ENCODE peak calls at places on chromosomes 3 and 15, in five cellular contexts. One of them, this sample, is unnamed.
A peak's percentile ranks its signal among the peaks of the same experiment; 100 is the strongest.

GRCh38 chr3:155078959-155079794 is 942 bp upstream of the MME start:
- DNase-seq in MM.1S: no peak
- DNase-seq in astrocyte: no peak
- DNase-seq in IMR-90: peak; percentile 57
- DNase-seq in HCT116: no peak
- DNase-seq in this sample: no peak

GRCh38 chr3:177440456-177441105 is 243.3 kb upstream of the TBL1XR1 start:
- DNase-seq in MM.1S: no peak
- DNase-seq in astrocyte: peak; percentile 51
- DNase-seq in IMR-90: no peak
- DNase-seq in HCT116: no peak
- DNase-seq in this sample: no peak

GRCh38 chr15:67025719-67026118 is 39.7 kb upstream of the SMAD3 start:
- DNase-seq in MM.1S: no peak
- DNase-seq in astrocyte: peak; percentile 49
- DNase-seq in IMR-90: peak; percentile 51
- DNase-seq in HCT116: no peak
- DNase-seq in this sample: peak; percentile 72

GRCh38 chr15:78850926-78851600 is 21.6 kb upstream of the MORF4L1 start:
- DNase-seq in MM.1S: no peak
- DNase-seq in astrocyte: no peak
- DNase-seq in IMR-90: no peak
- DNase-seq in HCT116: no peak
- DNase-seq in this sample: no peak

GRCh38 chr15:49863431-49864205 is 242.8 kb downstream of the DTWD1 start:
- DNase-seq in MM.1S: no peak
- DNase-seq in astrocyte: peak; percentile 89
- DNase-seq in IMR-90: peak; percentile 91
- DNase-seq in HCT116: no peak
- DNase-seq in this sample: no peak

GRCh38 chr3:67898916-67899315 is 244.5 kb upstream of the SUCLG2 start:
- DNase-seq in MM.1S: no peak
- DNase-seq in astrocyte: no peak
- DNase-seq in IMR-90: no peak
- DNase-seq in HCT116: no peak
- DNase-seq in this sample: no peak

GRCh38 chr3:116939550-116939949 is 230.0 kb downstream of the TUSC7 start:
- DNase-seq in MM.1S: no peak
- DNase-seq in astrocyte: no peak
- DNase-seq in IMR-90: no peak
- DNase-seq in HCT116: no peak
- DNase-seq in this sample: peak; percentile 87

GRCh38 chr3:179234244-179234643 is 16.7 kb downstream of the KCNMB3 start:
- DNase-seq in MM.1S: no peak
- DNase-seq in astrocyte: peak; percentile 23
- DNase-seq in IMR-90: peak; percentile 15
- DNase-seq in HCT116: no peak
- DNase-seq in this sample: no peak

GRCh38 chr3:150759319-150759718 is 3.6 kb downstream of the SIAH2 start:
- DNase-seq in MM.1S: no peak
- DNase-seq in astrocyte: no peak
- DNase-seq in IMR-90: no peak
- DNase-seq in HCT116: no peak
- DNase-seq in this sample: no peak

GRCh38 chr15:101795455-101795854 is 7.9 kb upstream of the OR4F6 start:
- DNase-seq in MM.1S: no peak
- DNase-seq in astrocyte: peak; percentile 86
- DNase-seq in IMR-90: peak; percentile 93
- DNase-seq in HCT116: no peak
- DNase-seq in this sample: no peak

GRCh38 chr3:118245312-118245711 is 789.3 kb downstream of the IGSF11 start:
- DNase-seq in MM.1S: no peak
- DNase-seq in astrocyte: no peak
- DNase-seq in IMR-90: no peak
- DNase-seq in HCT116: no peak
- DNase-seq in this sample: no peak

GRCh38 chr3:137854498-137855285 is 90.6 kb downstream of the SOX14 start:
- DNase-seq in MM.1S: no peak
- DNase-seq in astrocyte: no peak
- DNase-seq in IMR-90: no peak
- DNase-seq in HCT116: no peak
- DNase-seq in this sample: no peak

GRCh38 chr3:187678869-187679268 is 8.7 kb upstream of the SST start:
- DNase-seq in MM.1S: peak; percentile 73
- DNase-seq in astrocyte: peak; percentile 25
- DNase-seq in IMR-90: peak; percentile 67
- DNase-seq in HCT116: peak; percentile 42
- DNase-seq in this sample: peak; percentile 32

GRCh38 chr15:72312605-72313447 is 7.1 kb downstream of the CELF6 start:
- DNase-seq in MM.1S: peak; percentile 61
- DNase-seq in astrocyte: peak; percentile 33
- DNase-seq in IMR-90: peak; percentile 62
- DNase-seq in HCT116: peak; percentile 63
- DNase-seq in this sample: peak; percentile 64

GRCh38 chr15:35560895-35561294 is 14.9 kb upstream of the DPH6 start:
- DNase-seq in MM.1S: no peak
- DNase-seq in astrocyte: no peak
- DNase-seq in IMR-90: no peak
- DNase-seq in HCT116: no peak
- DNase-seq in this sample: no peak

GRCh38 chr3:183725387-183725786 is 27.8 kb downstream of the YEATS2 start:
- DNase-seq in MM.1S: no peak
- DNase-seq in astrocyte: no peak
- DNase-seq in IMR-90: no peak
- DNase-seq in HCT116: no peak
- DNase-seq in this sample: no peak

GRCh38 chr15:27704939-27705514 is 394.1 kb downstream of the OCA2 start:
- DNase-seq in MM.1S: no peak
- DNase-seq in astrocyte: no peak
- DNase-seq in IMR-90: no peak
- DNase-seq in HCT116: no peak
- DNase-seq in this sample: no peak

GRCh38 chr3:44555753-44556152 is 760 bp downstream of the ZKSCAN7 start:
- DNase-seq in MM.1S: no peak
- DNase-seq in astrocyte: no peak
- DNase-seq in IMR-90: peak; percentile 18
- DNase-seq in HCT116: no peak
- DNase-seq in this sample: no peak

GRCh38 chr15:63892794-63893441 is 59.2 kb upstream of the HERC1 start:
- DNase-seq in MM.1S: no peak
- DNase-seq in astrocyte: no peak
- DNase-seq in IMR-90: no peak
- DNase-seq in HCT116: no peak
- DNase-seq in this sample: peak; percentile 38

GRCh38 chr3:190486908-190487607 is 26.8 kb upstream of the IL1RAP start:
- DNase-seq in MM.1S: no peak
- DNase-seq in astrocyte: no peak
- DNase-seq in IMR-90: no peak
- DNase-seq in HCT116: no peak
- DNase-seq in this sample: no peak

GRCh38 chr3:10330319-10330718 is 9.4 kb upstream of the SEC13 start:
- DNase-seq in MM.1S: no peak
- DNase-seq in astrocyte: no peak
- DNase-seq in IMR-90: no peak
- DNase-seq in HCT116: no peak
- DNase-seq in this sample: no peak

GRCh38 chr3:16148783-16149182 is 25.7 kb upstream of the GALNT15 start:
- DNase-seq in MM.1S: no peak
- DNase-seq in astrocyte: peak; percentile 93
- DNase-seq in IMR-90: peak; percentile 94
- DNase-seq in HCT116: no peak
- DNase-seq in this sample: peak; percentile 70

GRCh38 chr15:78387678-78388077 is 47.5 kb downstream of the CRABP1 start:
- DNase-seq in MM.1S: no peak
- DNase-seq in astrocyte: no peak
- DNase-seq in IMR-90: no peak
- DNase-seq in HCT116: no peak
- DNase-seq in this sample: no peak

GRCh38 chr3:69985266-69985665 is 14.3 kb upstream of the SAMMSON start:
- DNase-seq in MM.1S: no peak
- DNase-seq in astrocyte: no peak
- DNase-seq in IMR-90: no peak
- DNase-seq in HCT116: no peak
- DNase-seq in this sample: no peak

GRCh38 chr3:126270145-126270811 is 86.9 kb downstream of the KLF15 start:
- DNase-seq in MM.1S: no peak
- DNase-seq in astrocyte: peak; percentile 56
- DNase-seq in IMR-90: peak; percentile 34
- DNase-seq in HCT116: no peak
- DNase-seq in this sample: peak; percentile 25

GRCh38 chr3:121998030-121998580 is 23.9 kb downstream of the ILDR1 start:
- DNase-seq in MM.1S: no peak
- DNase-seq in astrocyte: peak; percentile 37
- DNase-seq in IMR-90: peak; percentile 56
- DNase-seq in HCT116: no peak
- DNase-seq in this sample: no peak

GRCh38 chr3:114378760-114379159 is 84.9 kb downstream of the TIGIT start:
- DNase-seq in MM.1S: no peak
- DNase-seq in astrocyte: no peak
- DNase-seq in IMR-90: no peak
- DNase-seq in HCT116: no peak
- DNase-seq in this sample: no peak

GRCh38 chr3:181716916-181717315 is 5.2 kb downstream of the SOX2 start:
- DNase-seq in MM.1S: no peak
- DNase-seq in astrocyte: peak; percentile 50
- DNase-seq in IMR-90: no peak
- DNase-seq in HCT116: no peak
- DNase-seq in this sample: no peak

GRCh38 chr3:181719298-181719859 is 7.7 kb downstream of the SOX2 start:
- DNase-seq in MM.1S: no peak
- DNase-seq in astrocyte: peak; percentile 36
- DNase-seq in IMR-90: no peak
- DNase-seq in HCT116: no peak
- DNase-seq in this sample: no peak

GRCh38 chr3:181715601-181716340 is 4.0 kb downstream of the SOX2 start:
- DNase-seq in MM.1S: no peak
- DNase-seq in astrocyte: peak; percentile 63
- DNase-seq in IMR-90: no peak
- DNase-seq in HCT116: no peak
- DNase-seq in this sample: no peak

GRCh38 chr3:181718416-181718815 is 6.7 kb downstream of the SOX2 start:
- DNase-seq in MM.1S: no peak
- DNase-seq in astrocyte: peak; percentile 22
- DNase-seq in IMR-90: no peak
- DNase-seq in HCT116: no peak
- DNase-seq in this sample: no peak

DNA sequence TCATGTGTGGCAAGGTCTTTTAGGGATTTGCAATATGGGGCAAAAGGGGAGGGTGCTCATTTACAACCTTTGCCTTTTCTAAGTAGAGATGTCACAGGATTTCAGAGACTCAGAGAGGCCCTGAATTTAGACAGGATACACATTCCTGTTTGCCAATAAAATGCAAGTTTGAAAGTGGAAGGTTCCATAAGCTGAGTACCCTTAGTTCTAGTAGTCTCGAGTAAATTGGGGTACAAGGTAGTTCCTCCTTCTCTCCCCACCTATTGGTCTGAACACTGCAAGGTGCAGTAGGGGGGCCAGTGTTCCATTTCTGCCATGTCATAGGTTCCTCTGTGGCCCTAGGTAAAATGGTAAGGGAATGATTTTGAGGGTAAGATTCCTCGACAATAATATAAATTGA is 5.8 kb downstream of the SOX2 start:
- DNase-seq in MM.1S: no peak
- DNase-seq in astrocyte: peak; percentile 10
- DNase-seq in IMR-90: no peak
- DNase-seq in HCT116: no peak
- DNase-seq in this sample: no peak
- H3K9ac ChIP-seq in MM.1S: no peak overlapping the region
- H3K9ac ChIP-seq in astrocyte: peak overlapping the region; percentile 78
- H3K9ac ChIP-seq in IMR-90: no peak overlapping the region
- H3K9ac ChIP-seq in HCT116: no peak overlapping the region
- H3K9ac ChIP-seq in this sample: no peak overlapping the region

GRCh38 chr3:128076465-128076782 is 24.2 kb downstream of the SEC61A1 start:
- DNase-seq in MM.1S: no peak
- DNase-seq in astrocyte: no peak
- DNase-seq in IMR-90: no peak
- DNase-seq in HCT116: no peak
- DNase-seq in this sample: no peak
- H3K9ac ChIP-seq in MM.1S: no peak overlapping the region
- H3K9ac ChIP-seq in astrocyte: peak overlapping the region; percentile 60
- H3K9ac ChIP-seq in IMR-90: no peak overlapping the region
- H3K9ac ChIP-seq in HCT116: no peak overlapping the region
- H3K9ac ChIP-seq in this sample: peak overlapping the region; percentile 47

GRCh38 chr3:50300681-50301254 is 1.6 kb upstream of the HYAL3 start:
- DNase-seq in MM.1S: no peak
- DNase-seq in astrocyte: no peak
- DNase-seq in IMR-90: no peak
- DNase-seq in HCT116: no peak
- DNase-seq in this sample: no peak
- H3K9ac ChIP-seq in MM.1S: no peak overlapping the region
- H3K9ac ChIP-seq in astrocyte: no peak overlapping the region
- H3K9ac ChIP-seq in IMR-90: no peak overlapping the region
- H3K9ac ChIP-seq in HCT116: peak overlapping the region; percentile 72
- H3K9ac ChIP-seq in this sample: peak overlapping the region; percentile 28

GRCh38 chr3:64191822-64192221 is 33.4 kb downstream of the PRICKLE2 start:
- DNase-seq in MM.1S: no peak
- DNase-seq in astrocyte: no peak
- DNase-seq in IMR-90: no peak
- DNase-seq in HCT116: no peak
- DNase-seq in this sample: no peak

GRCh38 chr3:64187065-64187959 is 38.0 kb downstream of the PRICKLE2 start:
- DNase-seq in MM.1S: no peak
- DNase-seq in astrocyte: peak; percentile 98
- DNase-seq in IMR-90: peak; percentile 99
- DNase-seq in HCT116: no peak
- DNase-seq in this sample: peak; percentile 37

GRCh38 chr3:64186667-64187064 is 38.6 kb downstream of the PRICKLE2 start:
- DNase-seq in MM.1S: no peak
- DNase-seq in astrocyte: no peak
- DNase-seq in IMR-90: no peak
- DNase-seq in HCT116: no peak
- DNase-seq in this sample: no peak

GRCh38 chr3:64190517-64191515 is 34.5 kb downstream of the PRICKLE2 start:
- DNase-seq in MM.1S: no peak
- DNase-seq in astrocyte: peak; percentile 79
- DNase-seq in IMR-90: peak; percentile 94
- DNase-seq in HCT116: no peak
- DNase-seq in this sample: no peak

DNA sequence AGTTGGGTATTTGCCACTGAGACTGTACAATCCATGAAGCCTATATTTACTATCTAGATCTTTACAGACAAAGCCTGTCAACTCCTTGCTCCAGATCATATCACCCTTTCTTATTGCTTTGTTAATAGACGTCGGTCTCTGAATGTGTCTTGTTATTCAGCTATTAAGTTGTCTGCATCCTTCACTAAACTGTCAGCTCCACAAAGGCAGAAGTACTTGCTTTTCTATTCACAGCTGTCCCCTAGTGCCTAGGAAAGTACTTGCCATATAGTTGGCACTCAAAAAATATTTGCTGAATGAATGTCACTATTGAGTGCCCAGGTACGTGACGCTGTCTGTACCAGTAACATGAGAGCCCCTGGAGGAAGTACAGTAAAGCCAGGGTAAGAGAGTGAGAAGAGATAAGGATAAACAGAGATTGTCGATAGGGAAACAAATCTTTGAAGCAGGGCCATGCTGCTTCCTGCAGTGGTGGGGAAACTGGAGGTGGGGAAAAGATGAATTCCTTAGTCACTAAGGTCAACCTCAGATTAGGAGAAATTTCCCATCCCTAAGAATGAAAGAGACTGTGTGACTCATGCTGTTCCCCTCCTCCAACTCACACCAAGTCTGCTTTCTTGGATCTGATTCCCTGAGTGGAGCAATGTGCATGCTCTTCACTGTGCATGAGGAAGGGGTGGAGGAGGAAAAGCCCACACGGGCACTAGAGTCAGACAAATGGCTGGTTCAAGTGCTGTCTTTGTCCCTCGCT is 36.3 kb downstream of the PRICKLE2 start:
- DNase-seq in MM.1S: no peak
- DNase-seq in astrocyte: peak; percentile 96
- DNase-seq in IMR-90: peak; percentile 97
- DNase-seq in HCT116: no peak
- DNase-seq in this sample: no peak
- H3K9ac ChIP-seq in MM.1S: no peak overlapping the region
- H3K9ac ChIP-seq in astrocyte: peak overlapping the region; percentile 84
- H3K9ac ChIP-seq in IMR-90: no peak overlapping the region
- H3K9ac ChIP-seq in HCT116: no peak overlapping the region
- H3K9ac ChIP-seq in this sample: no peak overlapping the region